ENCODE peak calls at places on chromosomes 11 and 22, in nine cellular contexts. P, L, I, V, W, A, U, Q and R are unnamed samples.

GRCh38 chr11:102640946-102641345 is 15.8 kb upstream of the MMP20 start:
- DNase-seq in I (no peak), U (no peak), W (no peak), Q (no peak), L (no peak), P (no peak), V (no peak), A (no peak), R (no peak)

GRCh38 chr22:17086301-17086700 is 1.5 kb downstream of the IL17RA start:
- DNase-seq in A (no peak), L (no peak), V (no peak), U (no peak), I (no peak), Q (no peak), W (no peak), P (no peak), R (no peak)

GRCh38 chr11:30128269-30128932 is 102.4 kb upstream of the FSHB start:
- DNase-seq in L (peak), Q (peak), A (peak), W (no peak), V (peak), U (no peak), P (peak), I (peak), R (peak)

GRCh38 chr11:69963533-69964246 is 114.4 kb upstream of the ANO1 start:
- DNase-seq in A (no peak), V (peak), P (no peak), L (peak), U (no peak), W (no peak), Q (no peak), I (no peak), R (no peak)

GRCh38 chr22:34308101-34308500 is 387.8 kb upstream of the LARGE1 start:
- DNase-seq in I (no peak), L (no peak), A (peak), Q (no peak), P (peak), V (no peak), W (no peak), U (no peak), R (no peak)

GRCh38 chr22:24178502-24179440 is 2.5 kb upstream of the SUSD2 start:
- DNase-seq in W (no peak), L (no peak), A (no peak), V (peak), I (peak), U (no peak), Q (no peak), P (no peak), R (no peak)

GRCh38 chr11:103924166-103925013 is 112.0 kb upstream of the DDI1 start:
- DNase-seq in L (peak), V (no peak), P (no peak), W (no peak), I (no peak), U (no peak), A (no peak), Q (peak), R (peak)

GRCh38 chr11:105689636-105690035 is 79.8 kb downstream of the GRIA4 start:
- DNase-seq in A (no peak), P (no peak), W (no peak), L (no peak), Q (no peak), U (no peak), V (no peak), I (no peak), R (no peak)

GRCh38 chr11:69295995-69296889 is 2.3 kb downstream of the MYEOV start:
- DNase-seq in V (no peak), Q (peak), L (peak), I (no peak), A (no peak), P (peak), W (no peak), U (no peak), R (peak)

GRCh38 chr11:74949748-74950127 is 672 bp downstream of the SPCS2 start:
- DNase-seq in I (no peak), U (no peak), P (no peak), V (no peak), L (peak), A (no peak), Q (peak), W (no peak), R (peak)

GRCh38 chr11:105609832-105610781 is at the start of gene GRIA4:
- DNase-seq in U (no peak), Q (peak), P (peak), V (peak), I (no peak), L (peak), A (no peak), W (peak), R (peak)

GRCh38 chr11:95853138-95853537 is 62.8 kb downstream of the CEP57 start:
- DNase-seq in A (no peak), W (no peak), U (no peak), I (no peak), P (no peak), Q (no peak), V (no peak), L (no peak), R (no peak)

GRCh38 chr22:28898233-28898629 is 14.9 kb downstream of the ZNRF3 start:
- DNase-seq in Q (no peak), L (no peak), W (no peak), A (no peak), I (no peak), U (no peak), V (no peak), P (no peak), R (no peak)

GRCh38 chr22:29478326-29479276 is 1.4 kb upstream of the NEFH start:
- DNase-seq in L (peak), A (no peak), Q (no peak), U (no peak), V (peak), I (no peak), W (no peak), P (peak), R (no peak)

GRCh38 chr11:74366576-74366975 is 31.7 kb downstream of the PGM2L1 start:
- DNase-seq in A (no peak), L (peak), U (no peak), P (no peak), I (no peak), Q (peak), V (peak), W (no peak), R (peak)

GRCh38 chr11:15161746-15162145 is 47.0 kb downstream of the INSC start:
- DNase-seq in U (no peak), V (no peak), Q (no peak), A (no peak), L (peak), W (no peak), P (no peak), I (no peak), R (no peak)

GRCh38 chr22:32020117-32020516 is 22.9 kb upstream of the SLC5A1 start:
- DNase-seq in W (no peak), U (no peak), I (no peak), L (peak), Q (peak), A (no peak), P (no peak), V (no peak), R (peak)

GRCh38 chr11:2445948-2446551 is 1.2 kb downstream of the KCNQ1 start:
- DNase-seq in W (no peak), U (no peak), Q (no peak), L (no peak), P (peak), V (peak), A (no peak), I (no peak), R (no peak)

GRCh38 chr11:129573161-129573560 is 197.5 kb downstream of the BARX2 start:
- DNase-seq in L (no peak), V (no peak), A (no peak), I (no peak), Q (no peak), U (no peak), W (no peak), P (no peak), R (no peak)

GRCh38 chr11:94134651-94135512 is 6.2 kb downstream of the PANX1 start:
- DNase-seq in V (no peak), Q (peak), P (peak), L (peak), W (no peak), U (no peak), I (peak), A (peak), R (peak)

GRCh38 chr11:60889869-60890311 is 16.5 kb downstream of the PRPF19 start:
- DNase-seq in A (no peak), Q (no peak), L (no peak), V (no peak), U (no peak), I (no peak), W (no peak), P (no peak), R (no peak)

GRCh38 chr22:33919591-33920501 is at the start of gene LARGE1:
- DNase-seq in A (peak), U (no peak), Q (peak), P (peak), W (peak), V (peak), I (peak), L (peak), R (no peak)

GRCh38 chr11:78138694-78139421 is 568 bp downstream of the ALG8 start:
- DNase-seq in V (peak), Q (peak), P (no peak), W (no peak), A (no peak), I (peak), U (no peak), L (peak), R (peak)

GRCh38 chr11:76752321-76753175 is 30.6 kb upstream of the TSKU start:
- DNase-seq in U (no peak), I (no peak), A (peak), Q (peak), V (peak), W (peak), L (peak), P (peak), R (peak)

GRCh38 chr22:43555561-43556515 is 144.0 kb downstream of the MPPED1 start:
- DNase-seq in L (no peak), V (peak), I (no peak), U (no peak), P (no peak), Q (no peak), A (no peak), W (peak), R (no peak)

GRCh38 chr11:118232659-118233058 is 7.8 kb upstream of the JAML start:
- DNase-seq in I (no peak), P (no peak), A (no peak), Q (no peak), W (no peak), L (no peak), U (no peak), V (no peak), R (no peak)

GRCh38 chr22:43867839-43868652 is 5.7 kb upstream of the SULT4A1 start:
- DNase-seq in A (peak), Q (peak), P (peak), V (peak), U (no peak), L (peak), W (no peak), I (no peak), R (peak)

GRCh38 chr11:86458294-86459001 is 83.8 kb downstream of the CCDC81 start:
- DNase-seq in Q (no peak), P (no peak), U (no peak), V (no peak), L (no peak), A (no peak), W (no peak), I (no peak), R (no peak)